ENCODE peak calls at places on chromosome 22, in seven cellular contexts. Y is OCI-LY7, R is heart right ventricle, Q is colonic mucosa, W is BJ, I is H9, F is right lobe of liver. L is an unnamed sample.

GRCh38 chr22:39773976-39774539 is 119.5 kb downstream of the ENTHD1 start:
- DNase-seq in Y (peak), R (no peak), Q (peak), W (no peak), I (no peak), F (no peak), L (peak)

GRCh38 chr22:29872989-29873388 is 10.0 kb upstream of the MTMR3 start:
- DNase-seq in Y (no peak), R (no peak), Q (no peak), W (no peak), I (no peak), F (no peak), L (no peak)

GRCh38 chr22:41324818-41325528 is 23.6 kb downstream of the ZC3H7B start:
- DNase-seq in Y (no peak), R (no peak), Q (no peak), W (no peak), I (no peak), F (no peak), L (no peak)

GRCh38 chr22:19353363-19354131 is 62.0 kb upstream of the CLTCL1 start:
- DNase-seq in Y (no peak), R (no peak), Q (no peak), W (no peak), I (no peak), F (no peak), L (no peak)

GRCh38 chr22:23700706-23701105 is 9.9 kb downstream of the RGL4 start:
- DNase-seq in Y (no peak), R (no peak), Q (no peak), W (no peak), I (no peak), F (no peak), L (no peak)

GRCh38 chr22:35883028-35883620 is 145.5 kb downstream of the RBFOX2 start:
- DNase-seq in Y (peak), R (peak), Q (no peak), W (no peak), I (no peak), F (no peak), L (no peak)

GRCh38 chr22:46993626-46994025 is 231.2 kb downstream of the TBC1D22A start:
- DNase-seq in Y (no peak), R (no peak), Q (no peak), W (no peak), I (no peak), F (no peak), L (no peak)

GRCh38 chr22:46454233-46454909 is 83.0 kb downstream of the CELSR1 start:
- DNase-seq in Y (no peak), R (no peak), Q (no peak), W (no peak), I (no peak), F (no peak), L (no peak)

GRCh38 chr22:45672564-45673481 is 1.2 kb downstream of the ATXN10 start:
- DNase-seq in Y (peak), R (no peak), Q (no peak), W (no peak), I (no peak), F (no peak), L (no peak)

GRCh38 chr22:41862160-41862529 is 29.2 kb downstream of the SREBF2 start:
- DNase-seq in Y (peak), R (no peak), Q (no peak), W (no peak), I (no peak), F (no peak), L (peak)

GRCh38 chr22:24510694-24511625 is 15.8 kb downstream of the UPB1 start:
- DNase-seq in Y (peak), R (no peak), Q (peak), W (no peak), I (no peak), F (peak), L (no peak)

GRCh38 chr22:28034760-28035401 is 115.8 kb upstream of the PITPNB start:
- DNase-seq in Y (no peak), R (peak), Q (peak), W (no peak), I (no peak), F (no peak), L (no peak)

GRCh38 chr22:45329536-45329936 is 19.8 kb downstream of the FAM118A start:
- DNase-seq in Y (no peak), R (peak), Q (no peak), W (no peak), I (no peak), F (peak), L (no peak)

GRCh38 chr22:37427128-37427710 is at the start of gene ELFN2:
- DNase-seq in Y (no peak), R (no peak), Q (no peak), W (no peak), I (no peak), F (no peak), L (no peak)

GRCh38 chr22:46746620-46747019 is 8.6 kb upstream of the CERK start:
- DNase-seq in Y (no peak), R (no peak), Q (no peak), W (no peak), I (no peak), F (no peak), L (no peak)

GRCh38 chr22:35930933-35931332 is 97.7 kb downstream of the RBFOX2 start:
- DNase-seq in Y (peak), R (peak), Q (no peak), W (no peak), I (no peak), F (no peak), L (peak)

GRCh38 chr22:28976588-28976987 is 85.0 kb downstream of the C22orf31 start:
- DNase-seq in Y (no peak), R (no peak), Q (no peak), W (no peak), I (no peak), F (no peak), L (no peak)

GRCh38 chr22:50270302-50271010 is at the start of gene MAPK11:
- DNase-seq in Y (peak), R (peak), Q (peak), W (no peak), I (peak), F (peak), L (peak)

GRCh38 chr22:37498289-37498909 is 12.2 kb upstream of the MFNG start:
- DNase-seq in Y (peak), R (no peak), Q (peak), W (no peak), I (peak), F (no peak), L (peak)

GRCh38 chr22:32771761-32772160 is 29.7 kb upstream of the TIMP3 start:
- DNase-seq in Y (no peak), R (no peak), Q (no peak), W (no peak), I (no peak), F (no peak), L (no peak)

GRCh38 chr22:19658057-19658966 is 56.0 kb upstream of the SEPTIN5 start:
- DNase-seq in Y (no peak), R (no peak), Q (no peak), W (no peak), I (no peak), F (no peak), L (no peak)

GRCh38 chr22:23514317-23515038 is 65.6 kb downstream of the IGLL1 start:
- DNase-seq in Y (no peak), R (no peak), Q (no peak), W (no peak), I (peak), F (no peak), L (no peak)

GRCh38 chr22:49347376-49347775 is 480.3 kb downstream of the BRD1 start:
- DNase-seq in Y (no peak), R (no peak), Q (no peak), W (no peak), I (no peak), F (no peak), L (no peak)

GRCh38 chr22:36340621-36341020 is 47.1 kb downstream of the MYH9 start:
- DNase-seq in Y (no peak), R (no peak), Q (no peak), W (no peak), I (no peak), F (peak), L (no peak)

GRCh38 chr22:20424937-20425587 is 12.6 kb downstream of the SCARF2 start:
- DNase-seq in Y (no peak), R (peak), Q (peak), W (no peak), I (peak), F (no peak), L (no peak)

GRCh38 chr22:41672780-41673509 is 15.7 kb downstream of the SNU13 start:
- DNase-seq in Y (peak), R (no peak), Q (no peak), W (no peak), I (no peak), F (no peak), L (no peak)

GRCh38 chr22:32005453-32005852 is 37.6 kb upstream of the SLC5A1 start:
- DNase-seq in Y (no peak), R (no peak), Q (no peak), W (no peak), I (no peak), F (no peak), L (no peak)

GRCh38 chr22:36727110-36727509 is 23.6 kb upstream of the CACNG2 start:
- DNase-seq in Y (no peak), R (no peak), Q (no peak), W (no peak), I (peak), F (no peak), L (no peak)

GRCh38 chr22:50422961-50423815 is 51.6 kb downstream of the SBF1 start:
- DNase-seq in Y (no peak), R (no peak), Q (no peak), W (no peak), I (no peak), F (no peak), L (no peak)

GRCh38 chr22:26892401-26893033 is 235.1 kb downstream of the MIAT start:
- DNase-seq in Y (no peak), R (no peak), Q (no peak), W (no peak), I (peak), F (no peak), L (no peak)

GRCh38 chr22:50609599-50609998 is 9.0 kb downstream of the MAPK8IP2 start:
- DNase-seq in Y (no peak), R (no peak), Q (no peak), W (no peak), I (no peak), F (no peak), L (no peak)

GRCh38 chr22:27438271-27438980 is 363.1 kb downstream of the MN1 start:
- DNase-seq in Y (no peak), R (no peak), Q (peak), W (no peak), I (no peak), F (no peak), L (no peak)

DNA sequence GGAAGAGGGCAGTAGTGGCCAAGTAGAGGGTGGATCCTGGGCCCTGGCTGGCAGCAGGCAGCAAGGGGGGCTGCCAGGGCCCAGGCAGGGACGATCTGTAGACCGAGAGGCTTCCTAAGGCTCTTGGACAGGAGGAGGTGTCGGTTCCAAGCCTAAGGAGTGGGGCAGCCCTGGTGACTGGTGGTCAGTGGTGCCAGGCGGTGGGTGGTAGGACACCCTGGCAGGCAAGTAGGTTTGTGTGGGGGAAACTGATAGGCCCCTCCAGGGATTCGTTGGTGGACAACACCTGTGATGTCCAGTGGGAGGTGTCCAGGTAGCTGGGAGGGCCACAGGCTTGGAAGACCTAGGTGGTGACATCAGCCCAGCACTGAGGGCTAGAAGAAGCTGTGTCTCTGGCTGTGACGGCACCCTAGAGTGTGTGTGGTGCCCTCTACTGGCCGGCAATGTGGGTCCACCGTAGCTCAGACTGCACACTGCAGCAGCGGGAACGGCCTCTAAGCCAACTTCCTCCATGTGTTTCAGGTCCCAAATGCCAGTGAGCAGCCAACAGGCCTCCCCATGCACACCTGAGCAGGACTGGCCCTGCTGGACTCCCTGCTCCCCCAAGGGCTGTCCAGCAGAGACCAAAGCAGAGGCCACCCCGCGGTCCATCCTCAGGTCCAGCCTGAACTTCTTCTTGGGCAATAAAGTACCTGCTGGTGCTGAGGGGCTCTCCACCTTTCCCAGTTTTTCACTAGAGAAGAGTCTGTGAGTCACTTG is 9.4 kb upstream of the SAMM50 start:
- DNase-seq in Y (peak), R (peak), Q (peak), W (no peak), I (peak), F (peak), L (peak)
- TF ChIP-seq CTCF in Y (peak), R (peak), Q (peak), W (peak), I (peak), F (peak), L (peak)

GRCh38 chr22:48004038-48004437 is 1241.6 kb downstream of the TBC1D22A start:
- DNase-seq in Y (no peak), R (no peak), Q (no peak), W (no peak), I (no peak), F (no peak), L (no peak)
- TF ChIP-seq CTCF in Y (peak), R (no peak), Q (no peak), W (no peak), I (peak), F (no peak), L (no peak)

GRCh38 chr22:43272869-43273318 is 70.3 kb downstream of the SCUBE1 start:
- DNase-seq in Y (no peak), R (no peak), Q (no peak), W (no peak), I (peak), F (peak), L (no peak)
- TF ChIP-seq CTCF in Y (no peak), R (no peak), Q (no peak), W (no peak), I (peak), F (no peak), L (no peak)

GRCh38 chr22:21593406-21594232 is 26.1 kb downstream of the UBE2L3 start:
- DNase-seq in Y (no peak), R (peak), Q (peak), W (no peak), I (peak), F (no peak), L (no peak)
- TF ChIP-seq CTCF in Y (peak), R (peak), Q (peak), W (peak), I (peak), F (no peak), L (no peak)

GRCh38 chr22:43090130-43090789 is 1.1 kb upstream of the TTLL1 start:
- DNase-seq in Y (peak), R (peak), Q (peak), W (peak), I (no peak), F (no peak), L (peak)
- TF ChIP-seq CTCF in Y (peak), R (peak), Q (no peak), W (peak), I (no peak), F (peak), L (peak)

DNA sequence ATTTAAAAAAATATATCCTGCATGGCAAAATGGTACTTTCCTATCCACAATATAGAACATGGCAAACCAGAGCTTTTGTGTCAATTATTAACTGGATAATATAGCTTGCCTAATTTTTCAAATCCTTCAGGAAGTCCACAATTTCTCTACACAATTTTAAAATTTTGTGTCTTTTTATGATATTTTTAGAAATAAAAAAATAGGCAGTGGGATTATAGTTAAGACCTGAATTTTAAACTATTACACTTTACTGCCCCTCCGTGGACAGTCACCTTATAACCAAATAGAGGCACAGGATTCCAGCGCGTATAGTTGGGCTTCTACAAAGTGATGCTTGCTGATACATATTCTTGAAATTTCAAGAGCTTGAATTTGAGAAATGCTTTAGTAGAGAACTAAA is 2.1 kb upstream of the DMC1 start:
- DNase-seq in Y (peak), R (peak), Q (peak), W (no peak), I (no peak), F (no peak), L (peak)
- TF ChIP-seq CTCF in Y (peak), R (peak), Q (peak), W (peak), I (peak), F (peak), L (peak)

L was measured in GM10248.